ENCODE peak calls at places on chromosomes 3 and 15, in nine cellular contexts. H, X, U, L, R, G, F, W and T are unnamed samples.

GRCh38 chr3:151890721-151891141 is 17.3 kb downstream of the SUCNR1 start:
- DNase-seq in G (no peak), W (no peak), F (no peak), L (no peak), R (no peak), U (no peak), X (no peak), H (no peak), T (peak; percentile 43)

GRCh38 chr15:98967916-98968315 is 39.7 kb downstream of the PGPEP1L start:
- DNase-seq in X (no peak), W (no peak), R (no peak), F (no peak), G (no peak), H (no peak), L (no peak), U (no peak), T (no peak)

GRCh38 chr15:57566840-57567239 is 24.9 kb upstream of the MYZAP start:
- DNase-seq in R (peak; percentile 63), X (peak; percentile 67), G (peak; percentile 83), U (no peak), F (peak; percentile 39), W (peak; percentile 93), L (no peak), H (no peak), T (no peak)

GRCh38 chr3:136490646-136491405 is 240.7 kb downstream of the PCCB start:
- DNase-seq in R (no peak), H (no peak), X (no peak), F (no peak), W (no peak), G (no peak), U (no peak), L (no peak), T (no peak)

GRCh38 chr3:58989173-58989572 is 60.7 kb downstream of the CFAP20DC start:
- DNase-seq in L (no peak), H (no peak), W (peak; percentile 60), G (no peak), F (no peak), U (no peak), X (no peak), R (no peak), T (no peak)

GRCh38 chr3:149247929-149248691 is 26.5 kb upstream of the CP start:
- DNase-seq in L (no peak), G (no peak), F (no peak), U (no peak), R (no peak), H (no peak), X (no peak), W (peak; percentile 40), T (no peak)

GRCh38 chr15:31239409-31239808 is 87.2 kb upstream of the KLF13 start:
- DNase-seq in F (no peak), H (peak; percentile 25), G (no peak), W (no peak), U (no peak), L (no peak), R (no peak), X (no peak), T (no peak)

GRCh38 chr3:83226751-83227150 is 1465.3 kb upstream of the GBE1 start:
- DNase-seq in R (no peak), X (no peak), H (no peak), G (no peak), W (no peak), L (no peak), U (no peak), F (no peak), T (no peak)

GRCh38 chr3:78839710-78840109 is 928.1 kb downstream of the ROBO1 start:
- DNase-seq in L (no peak), F (no peak), R (no peak), G (no peak), X (no peak), H (no peak), U (no peak), W (peak; percentile 25), T (no peak)

GRCh38 chr3:76487446-76487845 is 552.5 kb upstream of the ROBO2 start:
- DNase-seq in R (no peak), F (no peak), H (no peak), L (no peak), X (no peak), U (no peak), W (no peak), G (no peak), T (no peak)

GRCh38 chr3:149128856-149129255 is 582 bp upstream of the HPS3 start:
- DNase-seq in U (no peak), F (no peak), R (no peak), G (no peak), L (no peak), H (no peak), X (no peak), W (no peak), T (no peak)

GRCh38 chr3:164732166-164732565 is 346.1 kb downstream of the SI start:
- DNase-seq in W (no peak), X (no peak), G (no peak), H (no peak), L (no peak), U (no peak), R (no peak), F (no peak), T (no peak)

GRCh38 chr3:23650371-23651140 is 155.2 kb upstream of the UBE2E1 start:
- DNase-seq in G (no peak), U (no peak), H (no peak), W (peak; percentile 78), R (no peak), X (no peak), F (no peak), L (no peak), T (peak; percentile 90)

GRCh38 chr15:74837482-74837881 is 5.5 kb downstream of the ULK3 start:
- DNase-seq in L (no peak), W (no peak), G (no peak), X (no peak), U (peak; percentile 19), F (no peak), H (no peak), R (no peak), T (no peak)
- TF ChIP-seq CTCF in L (no peak), W (no peak), G (no peak), X (no peak), U (peak; percentile 6), F (no peak), H (no peak), R (no peak), T (no peak)

DNA sequence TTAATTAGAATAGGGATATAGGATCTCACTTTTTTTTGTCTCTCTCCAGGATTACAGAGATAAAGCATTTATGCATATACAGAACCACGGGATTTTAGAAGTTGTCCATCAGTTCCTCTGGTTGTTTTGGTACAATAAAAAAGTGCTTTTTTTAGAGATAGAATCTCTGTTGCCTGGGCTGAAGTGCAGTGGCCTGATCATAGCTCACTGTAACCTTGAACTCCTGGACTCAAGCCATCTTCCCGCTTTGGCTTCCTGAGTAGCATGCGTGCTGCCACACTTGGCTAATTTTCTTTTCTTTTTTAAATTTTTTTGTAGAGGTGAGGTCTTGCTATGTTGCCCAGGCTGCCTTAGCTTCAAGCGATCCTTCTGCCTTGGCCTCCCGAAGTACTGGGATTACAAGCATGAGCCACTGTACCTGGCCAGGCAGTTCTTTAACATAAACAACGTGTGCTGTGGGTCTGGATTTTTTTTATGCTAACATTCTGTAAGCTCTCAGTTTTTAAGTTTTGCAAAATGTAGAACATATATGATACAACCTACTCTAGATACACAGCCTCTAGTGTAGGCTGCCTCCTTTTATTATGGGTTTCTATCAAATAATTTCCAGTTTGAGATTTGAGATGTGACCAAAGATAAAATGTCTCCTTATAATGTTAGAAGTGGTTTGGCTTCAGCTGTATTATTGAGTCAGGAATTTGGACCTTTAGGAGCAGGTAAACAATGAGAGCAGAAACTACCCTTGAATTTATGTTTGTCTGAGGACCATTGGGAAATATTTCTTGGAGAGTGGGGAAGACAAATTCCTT is 57.4 kb upstream of the ULK4 start:
- DNase-seq in W (peak; percentile 39), G (peak; percentile 68), L (no peak), X (peak; percentile 48), R (peak; percentile 48), F (peak; percentile 65), U (no peak), H (no peak), T (no peak)
- H3K4me1 ChIP-seq in W (peaks cover 54% of the 10 kb centered on the region), G (peaks cover 19% of the 10 kb centered on the region), L (peaks cover 20% of the 10 kb centered on the region), X (peaks cover 92% of the 10 kb centered on the region), R (peaks cover 87% of the 10 kb centered on the region), F (peaks cover 55% of the 10 kb centered on the region), U (no peaks in the 10 kb centered on the region), H (peaks cover 51% of the 10 kb centered on the region), T (peaks cover 64% of the 10 kb centered on the region)

DNA sequence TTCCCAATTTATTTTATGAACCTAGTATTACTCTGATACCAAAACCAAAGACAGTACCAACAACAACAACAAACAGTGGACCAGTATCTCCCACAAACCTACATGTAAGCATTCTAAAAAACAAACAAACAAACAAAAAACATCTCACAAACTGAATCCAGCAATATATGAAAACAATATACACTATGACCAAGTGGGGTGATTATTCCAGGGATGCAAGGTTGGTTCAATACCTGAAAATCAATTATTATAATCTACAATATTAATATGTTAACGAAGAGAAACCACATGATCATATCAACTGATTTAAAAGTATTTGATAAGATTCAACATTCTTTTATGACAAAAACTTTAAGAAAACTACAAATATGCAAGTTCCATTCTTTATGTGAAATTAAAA is 391.3 kb downstream of the MAGI1 start:
- DNase-seq in X (no peak), L (no peak), R (no peak), F (no peak), U (no peak), H (no peak), G (no peak), W (no peak), T (no peak)
- TF ChIP-seq CTCF in X (no peak), L (no peak), R (no peak), F (no peak), U (no peak), H (no peak), G (no peak), W (no peak), T (no peak)

GRCh38 chr15:93250905-93251304 is 161.9 kb upstream of the RGMA start:
- DNase-seq in X (no peak), U (no peak), W (no peak), H (no peak), L (peak; percentile 27), G (no peak), F (no peak), R (peak; percentile 62), T (no peak)

GRCh38 chr15:93249599-93249998 is 160.6 kb upstream of the RGMA start:
- DNase-seq in R (no peak), U (no peak), H (no peak), F (no peak), X (no peak), W (no peak), L (no peak), G (no peak), T (no peak)

GRCh38 chr15:93247466-93248121 is 158.6 kb upstream of the RGMA start:
- DNase-seq in L (no peak), R (no peak), U (no peak), W (no peak), G (no peak), F (no peak), X (no peak), H (no peak), T (no peak)

GRCh38 chr15:93252780-93253179 is 163.8 kb upstream of the RGMA start:
- DNase-seq in H (no peak), U (no peak), G (no peak), X (no peak), F (no peak), L (no peak), W (no peak), R (no peak), T (no peak)

DNA sequence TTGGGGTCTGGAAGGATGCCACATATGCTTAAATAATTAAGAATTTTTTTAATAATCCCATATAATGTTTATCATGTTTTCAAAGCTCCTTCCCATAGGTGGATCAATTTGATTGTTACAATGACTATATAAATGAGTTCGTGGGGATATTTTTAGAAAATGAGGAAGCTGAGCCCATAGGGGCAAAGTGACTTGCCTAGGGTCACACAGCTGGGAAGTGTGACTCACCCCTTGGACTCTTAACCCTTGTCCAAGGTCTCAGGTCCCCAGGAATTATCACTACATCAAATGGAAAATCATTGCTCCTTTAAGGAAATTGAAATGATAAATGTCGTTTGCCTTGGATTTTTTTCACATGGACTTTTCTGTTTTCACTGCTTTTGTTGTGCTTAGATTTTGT is 161.2 kb upstream of the RGMA start:
- DNase-seq in G (no peak), L (no peak), R (no peak), W (no peak), X (no peak), F (peak; percentile 35), U (no peak), H (no peak), T (no peak)
- H3K4me1 ChIP-seq in G (no peaks in the 10 kb centered on the region), L (no peaks in the 10 kb centered on the region), R (peaks cover 29% of the 10 kb centered on the region), W (no peaks in the 10 kb centered on the region), X (no peaks in the 10 kb centered on the region), F (no peaks in the 10 kb centered on the region), U (no peaks in the 10 kb centered on the region), H (no peaks in the 10 kb centered on the region), T (no peaks in the 10 kb centered on the region)